ENCODE peak calls at places on chromosome 20, in six cellular contexts. N is heart left ventricle, L is IMR-90, H is body of pancreas, C is breast epithelium, G is right lobe of liver. W is an unnamed sample. For H3K27me3, the result is how much of the 10 kb centered on the place peaks cover.

GRCh38 chr20:22925613-22925983 is 109.5 kb upstream of the SSTR4 start:
- DNase-seq in C (no peak), L (no peak), H (no peak), G (no peak), N (no peak), W (no peak)

GRCh38 chr20:17822039-17822438 is 122.3 kb downstream of the BANF2 start:
- DNase-seq in N (no peak), L (peak), G (peak), H (peak), C (peak), W (no peak)

GRCh38 chr20:4748847-4749246 is 27.1 kb downstream of the PRND start:
- DNase-seq in H (no peak), G (no peak), C (no peak), L (no peak), N (no peak), W (no peak)

GRCh38 chr20:50395258-50395729 is 114.9 kb upstream of the PTPN1 start:
- DNase-seq in N (peak), H (peak), C (peak), L (peak), G (peak), W (peak)

GRCh38 chr20:23358923-23359572 is 2.9 kb upstream of the GZF1 start:
- DNase-seq in H (peak), C (no peak), G (no peak), N (no peak), L (no peak), W (no peak)

GRCh38 chr20:10179574-10180298 is 38.9 kb upstream of the SNAP25 start:
- DNase-seq in C (no peak), G (no peak), H (no peak), L (peak), N (no peak), W (no peak)

GRCh38 chr20:44087857-44088120 is 99.2 kb downstream of the JPH2 start:
- DNase-seq in C (no peak), G (no peak), H (no peak), L (no peak), N (no peak), W (peak)

GRCh38 chr20:14915356-14915755 is 577.9 kb upstream of the FLRT3 start:
- DNase-seq in L (no peak), C (no peak), H (no peak), N (no peak), G (no peak), W (no peak)

GRCh38 chr20:56924976-56925695 is 296.0 kb downstream of the TFAP2C start:
- DNase-seq in C (no peak), L (no peak), H (no peak), G (no peak), N (no peak), W (no peak)

GRCh38 chr20:63409066-63409833 is 48.1 kb upstream of the CHRNA4 start:
- DNase-seq in L (no peak), G (no peak), N (no peak), H (no peak), C (no peak), W (no peak)

GRCh38 chr20:50020283-50020682 is 37.5 kb downstream of the SNAI1 start:
- DNase-seq in H (no peak), L (peak), G (no peak), N (no peak), C (no peak), W (no peak)

GRCh38 chr20:14707865-14708574 is 370.6 kb upstream of the FLRT3 start:
- DNase-seq in C (no peak), H (no peak), L (no peak), G (no peak), N (no peak), W (no peak)

GRCh38 chr20:10219452-10219791 is 792 bp downstream of the SNAP25 start:
- DNase-seq in H (peak), L (peak), N (peak), C (peak), G (peak), W (no peak)

GRCh38 chr20:48492188-48493070 is 335.4 kb downstream of the PREX1 start:
- DNase-seq in H (no peak), C (no peak), L (no peak), N (no peak), G (no peak), W (no peak)

GRCh38 chr20:12535316-12535715 is 473.5 kb upstream of the SPTLC3 start:
- DNase-seq in L (no peak), N (no peak), G (no peak), H (no peak), C (no peak), W (no peak)

GRCh38 chr20:49464556-49464955 is 17.9 kb downstream of the KCNB1 start:
- DNase-seq in H (no peak), C (no peak), G (no peak), L (no peak), N (no peak), W (no peak)

GRCh38 chr20:50624351-50625016 is 66.9 kb downstream of the RIPOR3 start:
- DNase-seq in C (peak), L (no peak), N (no peak), H (peak), G (peak), W (no peak)

GRCh38 chr20:57659131-57659788 is 39.0 kb upstream of the ZBP1 start:
- DNase-seq in L (no peak), G (peak), C (peak), N (peak), H (no peak), W (peak)

GRCh38 chr20:54168961-54169862 is 4.6 kb downstream of the CYP24A1 start:
- DNase-seq in G (no peak), L (no peak), C (no peak), H (no peak), N (no peak), W (no peak)

GRCh38 chr20:50366270-50367103 is 143.7 kb upstream of the PTPN1 start:
- DNase-seq in G (peak), H (peak), L (peak), C (peak), N (peak), W (no peak)

GRCh38 chr20:63100401-63100925 is 93.7 kb upstream of the BHLHE23 start:
- DNase-seq in H (peak), N (no peak), G (peak), C (no peak), L (no peak), W (no peak)

GRCh38 chr20:61297981-61298380 is 45.9 kb downstream of the CDH4 start:
- DNase-seq in L (peak), H (no peak), C (no peak), N (no peak), G (no peak), W (no peak)

GRCh38 chr20:62494980-62495797 is 19.4 kb upstream of the GATA5 start:
- DNase-seq in N (no peak), H (no peak), C (no peak), G (no peak), L (no peak), W (peak)

GRCh38 chr20:53837126-53837826 is 233.1 kb downstream of the BCAS1 start:
- DNase-seq in L (no peak), N (no peak), G (no peak), C (no peak), H (no peak), W (no peak)

GRCh38 chr20:33983371-33983770 is 10.3 kb upstream of the RALY start:
- DNase-seq in C (no peak), H (no peak), L (no peak), G (no peak), N (no peak), W (no peak)

GRCh38 chr20:44728835-44729342 is 13.7 kb downstream of the CCN5 start:
- DNase-seq in G (peak), H (peak), L (peak), N (peak), C (peak), W (peak)

GRCh38 chr20:10609276-10609675 is 64.5 kb downstream of the JAG1 start:
- DNase-seq in G (no peak), L (peak), C (no peak), N (peak), H (peak), W (peak)

GRCh38 chr20:19992996-19993908 is 23.9 kb upstream of the NAA20 start:
- DNase-seq in H (peak), N (no peak), G (no peak), L (peak), C (peak), W (no peak)

GRCh38 chr20:23446505-23446904 is 6.2 kb downstream of the CST11 start:
- DNase-seq in H (peak), L (peak), N (peak), G (no peak), C (no peak), W (no peak)

GRCh38 chr20:57904706-57905105 is 194.9 kb upstream of the PMEPA1 start:
- DNase-seq in L (no peak), C (no peak), G (no peak), N (no peak), H (no peak), W (no peak)

GRCh38 chr20:4883051-4883450 is 118.3 kb downstream of the SLC23A2 start:
- DNase-seq in G (peak), H (no peak), L (no peak), C (no peak), N (no peak), W (no peak)

GRCh38 chr20:44576297-44576696 is 6.1 kb upstream of the PKIG start:
- DNase-seq in C (no peak), H (no peak), G (no peak), N (no peak), L (peak), W (no peak)

GRCh38 chr20:48286571-48287551 is 501.6 kb upstream of the SULF2 start:
- DNase-seq in L (no peak), G (no peak), H (no peak), N (no peak), C (peak), W (no peak)

GRCh38 chr20:63049561-63050221 is 42.9 kb upstream of the BHLHE23 start:
- DNase-seq in G (no peak), N (peak), C (no peak), L (no peak), H (no peak), W (no peak)

DNA sequence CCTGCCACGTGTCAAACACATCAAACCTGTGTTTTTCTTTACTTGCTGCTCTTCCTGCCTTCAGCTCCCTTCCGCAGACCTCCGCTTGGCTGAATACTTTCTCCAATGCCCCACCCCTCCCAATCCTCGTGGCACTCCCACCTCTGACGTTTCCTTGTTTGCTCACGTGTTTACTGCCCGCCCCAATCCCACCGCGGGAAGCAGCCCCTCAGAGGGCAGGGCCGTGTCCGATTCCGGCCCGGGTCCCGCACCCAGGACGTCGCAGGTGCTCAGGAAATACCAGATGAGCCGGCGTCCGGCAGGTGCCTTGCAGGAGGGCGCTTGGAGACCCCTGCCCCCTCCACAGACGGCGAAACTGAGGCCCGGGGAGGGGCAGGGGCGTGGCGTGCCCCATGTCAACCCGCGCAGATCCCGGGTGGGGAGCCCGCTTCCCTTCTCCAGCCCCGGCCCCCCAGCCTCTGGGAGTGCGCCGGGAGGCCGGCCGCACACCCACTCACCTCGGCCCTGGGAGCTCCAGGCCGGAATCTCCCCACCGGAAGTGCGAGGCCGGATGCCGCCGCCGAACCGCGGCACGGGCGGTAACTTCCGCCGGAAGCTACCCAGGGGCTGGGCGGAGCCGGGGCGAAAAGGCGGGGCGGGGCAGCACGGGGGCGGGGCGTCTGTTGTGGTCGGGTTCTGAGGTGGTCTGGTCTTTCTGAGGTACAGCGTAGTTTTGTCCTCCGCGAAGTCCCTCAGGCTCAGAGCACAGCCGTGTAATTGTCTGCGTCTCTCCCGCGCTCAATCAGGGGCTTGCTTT is 42.3 kb downstream of the ELMO2 start:
- DNase-seq in N (peak), C (peak), G (peak), L (peak), H (peak), W (peak)
- TF ChIP-seq POLR2A in N (peak), C (peak), G (peak), L (peak), H (peak), W (peak)

DNA sequence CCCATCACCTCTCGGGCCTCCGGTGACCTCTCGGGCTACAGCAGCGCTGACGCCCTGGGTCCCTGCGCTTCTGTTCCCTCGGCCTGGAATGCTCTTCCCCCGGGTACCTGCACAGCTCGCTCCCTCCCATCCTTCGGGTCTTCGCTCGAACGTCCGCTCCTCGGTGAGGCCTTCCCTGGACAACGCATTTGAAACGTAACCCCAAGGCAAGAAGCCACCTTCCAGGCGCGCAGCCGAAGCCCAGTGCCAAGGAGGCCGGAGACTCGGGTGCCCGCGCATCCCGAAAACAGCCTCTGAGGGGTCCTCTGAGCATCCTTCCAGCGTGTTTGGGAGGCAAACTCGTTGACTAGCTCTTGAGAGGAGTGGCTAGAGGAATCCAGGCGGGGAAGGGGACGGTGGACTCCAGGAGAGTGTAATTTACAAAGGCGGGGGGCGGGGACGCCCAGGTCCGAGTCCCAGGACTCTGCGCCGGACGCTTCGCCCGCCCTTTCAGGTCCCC is 87.0 kb downstream of the ZFP64 start:
- DNase-seq in G (no peak), H (no peak), N (no peak), L (peak), C (no peak), W (no peak)
- H3K27me3 ChIP-seq in G (under half), H (under half), N (under half), L (under half), C (under half), W (under half)

DNA sequence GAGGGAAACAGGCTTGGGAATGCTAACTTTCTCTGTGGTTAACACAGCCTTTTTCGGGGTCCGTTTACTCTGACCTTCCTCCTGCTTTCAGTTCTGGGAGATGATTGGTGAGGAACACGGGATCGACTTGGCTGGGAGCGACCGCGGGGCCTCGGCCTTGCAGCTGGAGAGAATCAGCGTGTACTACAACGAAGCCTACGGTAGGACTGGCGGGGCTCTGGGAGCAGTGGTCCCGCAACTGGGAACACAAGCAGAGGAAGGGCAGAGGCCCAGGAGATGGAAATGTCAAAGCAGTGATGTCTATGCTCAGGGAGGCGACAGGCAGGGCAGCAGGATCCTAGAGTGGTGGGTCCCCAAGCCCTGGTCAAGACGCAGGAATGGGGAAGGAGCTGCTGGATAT is 3.5 kb downstream of the TUBB1 start:
- DNase-seq in G (no peak), C (no peak), L (no peak), N (no peak), H (no peak), W (no peak)
- TF ChIP-seq POLR2A in G (no peak), C (no peak), L (no peak), N (no peak), H (no peak), W (no peak)

GRCh38 chr20:6616421-6616820 is 151.1 kb upstream of the BMP2 start:
- DNase-seq in H (no peak), G (no peak), L (no peak), C (no peak), N (no peak), W (no peak)

GRCh38 chr20:6626805-6627204 is 140.7 kb upstream of the BMP2 start:
- DNase-seq in H (no peak), C (no peak), N (no peak), L (no peak), G (no peak), W (no peak)

GRCh38 chr20:6623989-6624388 is 143.5 kb upstream of the BMP2 start:
- DNase-seq in H (no peak), G (no peak), C (no peak), L (no peak), N (no peak), W (no peak)

DNA sequence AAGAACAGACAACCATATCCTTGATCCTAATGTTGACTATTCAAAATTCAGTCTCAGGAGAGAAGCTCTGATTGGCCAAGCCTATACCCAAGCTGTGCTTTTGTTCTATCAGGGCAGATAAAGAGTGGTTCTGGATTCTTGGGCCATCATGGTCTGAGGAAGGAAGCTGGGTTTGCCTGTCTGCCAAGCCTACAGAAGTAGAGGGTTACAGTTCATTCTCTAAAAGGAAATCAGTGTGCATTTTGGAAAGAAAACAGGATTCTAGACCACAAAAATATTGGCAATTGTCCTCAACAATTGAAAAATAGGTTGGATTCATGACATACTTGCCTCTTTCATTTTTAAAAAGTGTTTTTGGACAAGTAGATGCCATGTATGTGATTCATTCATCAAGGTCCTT is 145.4 kb upstream of the BMP2 start:
- DNase-seq in N (no peak), G (no peak), C (no peak), L (no peak), H (no peak), W (no peak)
- H3K27me3 ChIP-seq in N (under half), G (under half), C (under half), L (under half), H (under half), W (under half)

DNA sequence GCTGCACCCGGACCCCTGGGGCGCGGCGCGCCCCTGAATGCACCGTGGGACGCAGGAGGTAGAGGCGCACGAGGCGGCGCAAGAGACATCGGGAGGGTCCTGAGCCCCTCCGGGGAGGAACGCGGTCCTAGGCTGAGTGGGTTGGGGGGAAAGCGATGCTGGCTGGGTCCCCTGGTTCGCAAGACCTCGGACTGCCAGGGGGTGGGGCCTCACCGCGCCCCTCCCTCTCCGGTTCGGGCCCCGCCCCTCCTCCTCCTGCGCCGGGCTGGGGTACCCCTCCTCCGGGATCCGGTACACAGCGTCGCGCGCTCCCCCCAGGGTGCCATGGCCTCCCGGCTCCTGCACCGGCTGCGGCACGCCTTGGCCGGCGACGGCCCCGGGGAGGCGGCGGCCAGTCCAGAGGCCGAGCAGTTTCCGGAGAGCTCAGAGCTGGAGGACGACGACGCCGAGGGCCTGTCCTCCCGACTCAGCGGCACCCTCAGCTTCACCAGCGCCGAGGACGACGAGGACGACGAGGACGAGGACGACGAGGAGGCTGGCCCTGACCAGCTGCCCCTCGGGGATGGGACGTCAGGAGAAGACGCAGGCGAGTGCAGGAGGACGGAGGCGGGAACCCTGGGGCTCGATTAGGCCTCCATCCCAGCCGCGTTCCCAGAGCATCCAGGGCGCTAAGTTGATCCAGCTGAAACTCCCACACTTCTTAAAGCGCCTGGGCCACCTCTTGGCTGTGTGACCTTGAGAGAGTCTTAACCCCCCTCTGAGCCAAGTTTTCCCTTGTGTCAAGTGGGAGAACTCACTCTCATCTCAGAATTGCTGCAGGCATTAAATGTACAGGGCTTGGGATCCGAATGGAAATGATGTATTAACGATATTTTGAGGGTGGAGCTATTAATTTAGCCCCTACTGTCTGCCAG is 541 bp downstream of the SNX21 start:
- DNase-seq in H (peak), C (peak), L (peak), G (peak), N (peak), W (peak)
- TF ChIP-seq POLR2A in H (peak), C (peak), L (no peak), G (peak), N (peak), W (peak)

DNA sequence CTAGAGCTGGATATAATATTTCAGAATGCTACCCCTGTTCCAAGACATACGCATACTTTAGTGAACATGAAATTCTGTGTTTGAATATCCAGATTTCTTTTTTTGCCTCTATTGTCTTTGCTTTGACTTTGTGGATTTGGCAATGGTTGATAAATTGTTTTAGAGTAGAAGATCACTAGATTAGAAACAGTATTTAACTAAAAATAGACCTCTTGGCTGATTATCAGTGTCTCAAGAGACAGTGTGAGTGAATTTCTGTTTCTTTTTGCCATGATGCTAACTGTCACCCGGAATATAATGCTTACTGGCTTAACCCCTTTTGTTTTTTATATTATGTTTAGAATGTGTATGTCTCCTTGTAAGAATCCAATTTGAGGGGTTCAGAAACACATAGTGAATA is 102.5 kb downstream of the PLCB1 start:
- DNase-seq in L (no peak), N (no peak), C (no peak), G (no peak), H (no peak), W (no peak)
- H3K27me3 ChIP-seq in L (under half), N (under half), C (under half), G (under half), H (under half), W (under half)

W was measured in gastrocnemius medialis.